ENCODE peak calls at places on chromosomes 12 and 14, in nine cellular contexts. One of them, this sample, is unnamed.

GRCh38 chr12:76784600-76785051 is 20.7 kb downstream of the ZDHHC17 start:
- DNase-seq in left kidney: no peak
- DNase-seq in neural crest cell: no peak
- DNase-seq in NB4: no peak
- DNase-seq in stomach: no peak
- DNase-seq in AML-193: no peak
- DNase-seq in stimulated activated CD4-positive, alpha-beta T cell treated with anti-CD3 and anti-CD28 coated beads, Interleukin-4, amount 100 ng/mL, for 48 hours: no peak
- DNase-seq in SJCRH30: no peak
- DNase-seq in foreskin fibroblast: peak
- DNase-seq in this sample: no peak

GRCh38 chr14:93683241-93683640 is 105.0 kb downstream of the PRIMA1 start:
- DNase-seq in left kidney: peak
- DNase-seq in neural crest cell: peak
- DNase-seq in NB4: peak
- DNase-seq in stomach: no peak
- DNase-seq in AML-193: no peak
- DNase-seq in stimulated activated CD4-positive, alpha-beta T cell treated with anti-CD3 and anti-CD28 coated beads, Interleukin-4, amount 100 ng/mL, for 48 hours: no peak
- DNase-seq in SJCRH30: peak
- DNase-seq in foreskin fibroblast: no peak
- DNase-seq in this sample: no peak

GRCh38 chr14:65552724-65553123 is 140.2 kb downstream of the FUT8 start:
- DNase-seq in left kidney: no peak
- DNase-seq in neural crest cell: no peak
- DNase-seq in NB4: no peak
- DNase-seq in stomach: no peak
- DNase-seq in AML-193: no peak
- DNase-seq in stimulated activated CD4-positive, alpha-beta T cell treated with anti-CD3 and anti-CD28 coated beads, Interleukin-4, amount 100 ng/mL, for 48 hours: no peak
- DNase-seq in SJCRH30: no peak
- DNase-seq in foreskin fibroblast: no peak
- DNase-seq in this sample: no peak

GRCh38 chr14:105087308-105087962 is 22.2 kb upstream of the GPR132 start:
- DNase-seq in left kidney: peak
- DNase-seq in neural crest cell: no peak
- DNase-seq in NB4: no peak
- DNase-seq in stomach: peak
- DNase-seq in AML-193: no peak
- DNase-seq in stimulated activated CD4-positive, alpha-beta T cell treated with anti-CD3 and anti-CD28 coated beads, Interleukin-4, amount 100 ng/mL, for 48 hours: no peak
- DNase-seq in SJCRH30: no peak
- DNase-seq in foreskin fibroblast: peak
- DNase-seq in this sample: no peak

GRCh38 chr12:47870175-47870781 is 34.5 kb downstream of the VDR start:
- DNase-seq in left kidney: peak
- DNase-seq in neural crest cell: peak
- DNase-seq in NB4: peak
- DNase-seq in stomach: peak
- DNase-seq in AML-193: peak
- DNase-seq in stimulated activated CD4-positive, alpha-beta T cell treated with anti-CD3 and anti-CD28 coated beads, Interleukin-4, amount 100 ng/mL, for 48 hours: no peak
- DNase-seq in SJCRH30: peak
- DNase-seq in foreskin fibroblast: peak
- DNase-seq in this sample: no peak

GRCh38 chr14:63493246-63493645 is 49.9 kb downstream of the PPP2R5E start:
- DNase-seq in left kidney: peak
- DNase-seq in neural crest cell: no peak
- DNase-seq in NB4: peak
- DNase-seq in stomach: no peak
- DNase-seq in AML-193: no peak
- DNase-seq in stimulated activated CD4-positive, alpha-beta T cell treated with anti-CD3 and anti-CD28 coated beads, Interleukin-4, amount 100 ng/mL, for 48 hours: no peak
- DNase-seq in SJCRH30: no peak
- DNase-seq in foreskin fibroblast: peak
- DNase-seq in this sample: no peak

GRCh38 chr12:48351022-48351708 is 446 bp upstream of the ZNF641 start:
- DNase-seq in left kidney: peak
- DNase-seq in neural crest cell: peak
- DNase-seq in NB4: no peak
- DNase-seq in stomach: peak
- DNase-seq in AML-193: peak
- DNase-seq in stimulated activated CD4-positive, alpha-beta T cell treated with anti-CD3 and anti-CD28 coated beads, Interleukin-4, amount 100 ng/mL, for 48 hours: no peak
- DNase-seq in SJCRH30: no peak
- DNase-seq in foreskin fibroblast: peak
- DNase-seq in this sample: no peak

GRCh38 chr14:65103150-65103760 is 938 bp upstream of the MAX start:
- DNase-seq in left kidney: no peak
- DNase-seq in neural crest cell: no peak
- DNase-seq in NB4: peak
- DNase-seq in stomach: no peak
- DNase-seq in AML-193: no peak
- DNase-seq in stimulated activated CD4-positive, alpha-beta T cell treated with anti-CD3 and anti-CD28 coated beads, Interleukin-4, amount 100 ng/mL, for 48 hours: no peak
- DNase-seq in SJCRH30: peak
- DNase-seq in foreskin fibroblast: peak
- DNase-seq in this sample: no peak

GRCh38 chr14:50846171-50846880 is 15.4 kb upstream of the NIN start:
- DNase-seq in left kidney: no peak
- DNase-seq in neural crest cell: no peak
- DNase-seq in NB4: no peak
- DNase-seq in stomach: no peak
- DNase-seq in AML-193: no peak
- DNase-seq in stimulated activated CD4-positive, alpha-beta T cell treated with anti-CD3 and anti-CD28 coated beads, Interleukin-4, amount 100 ng/mL, for 48 hours: no peak
- DNase-seq in SJCRH30: no peak
- DNase-seq in foreskin fibroblast: no peak
- DNase-seq in this sample: no peak

GRCh38 chr14:106556665-106557289 is 1030.4 kb downstream of the TMEM121 start:
- DNase-seq in left kidney: no peak
- DNase-seq in neural crest cell: no peak
- DNase-seq in NB4: peak
- DNase-seq in stomach: peak
- DNase-seq in AML-193: peak
- DNase-seq in stimulated activated CD4-positive, alpha-beta T cell treated with anti-CD3 and anti-CD28 coated beads, Interleukin-4, amount 100 ng/mL, for 48 hours: peak
- DNase-seq in SJCRH30: peak
- DNase-seq in foreskin fibroblast: no peak
- DNase-seq in this sample: no peak

GRCh38 chr12:94089891-94090290 is 58.5 kb upstream of the PLXNC1 start:
- DNase-seq in left kidney: no peak
- DNase-seq in neural crest cell: no peak
- DNase-seq in NB4: peak
- DNase-seq in stomach: no peak
- DNase-seq in AML-193: no peak
- DNase-seq in stimulated activated CD4-positive, alpha-beta T cell treated with anti-CD3 and anti-CD28 coated beads, Interleukin-4, amount 100 ng/mL, for 48 hours: no peak
- DNase-seq in SJCRH30: no peak
- DNase-seq in foreskin fibroblast: peak
- DNase-seq in this sample: no peak

GRCh38 chr14:60242420-60242819 is 6.6 kb upstream of the PPM1A start:
- DNase-seq in left kidney: no peak
- DNase-seq in neural crest cell: no peak
- DNase-seq in NB4: peak
- DNase-seq in stomach: no peak
- DNase-seq in AML-193: peak
- DNase-seq in stimulated activated CD4-positive, alpha-beta T cell treated with anti-CD3 and anti-CD28 coated beads, Interleukin-4, amount 100 ng/mL, for 48 hours: no peak
- DNase-seq in SJCRH30: no peak
- DNase-seq in foreskin fibroblast: no peak
- DNase-seq in this sample: no peak

GRCh38 chr12:6020930-6021329 is 75.9 kb upstream of the ANO2 start:
- DNase-seq in left kidney: peak
- DNase-seq in neural crest cell: no peak
- DNase-seq in NB4: no peak
- DNase-seq in stomach: no peak
- DNase-seq in AML-193: no peak
- DNase-seq in stimulated activated CD4-positive, alpha-beta T cell treated with anti-CD3 and anti-CD28 coated beads, Interleukin-4, amount 100 ng/mL, for 48 hours: no peak
- DNase-seq in SJCRH30: no peak
- DNase-seq in foreskin fibroblast: no peak
- DNase-seq in this sample: no peak

GRCh38 chr14:54252072-54252730 is 144.6 kb upstream of the CDKN3 start:
- DNase-seq in left kidney: no peak
- DNase-seq in neural crest cell: no peak
- DNase-seq in NB4: no peak
- DNase-seq in stomach: no peak
- DNase-seq in AML-193: no peak
- DNase-seq in stimulated activated CD4-positive, alpha-beta T cell treated with anti-CD3 and anti-CD28 coated beads, Interleukin-4, amount 100 ng/mL, for 48 hours: no peak
- DNase-seq in SJCRH30: peak
- DNase-seq in foreskin fibroblast: peak
- DNase-seq in this sample: no peak

GRCh38 chr12:5522358-5523335 is 90.7 kb downstream of the NTF3 start:
- DNase-seq in left kidney: peak
- DNase-seq in neural crest cell: no peak
- DNase-seq in NB4: no peak
- DNase-seq in stomach: no peak
- DNase-seq in AML-193: no peak
- DNase-seq in stimulated activated CD4-positive, alpha-beta T cell treated with anti-CD3 and anti-CD28 coated beads, Interleukin-4, amount 100 ng/mL, for 48 hours: no peak
- DNase-seq in SJCRH30: peak
- DNase-seq in foreskin fibroblast: no peak
- DNase-seq in this sample: no peak

GRCh38 chr12:98064501-98064900 is 450.9 kb upstream of the TMPO start:
- DNase-seq in left kidney: no peak
- DNase-seq in neural crest cell: no peak
- DNase-seq in NB4: no peak
- DNase-seq in stomach: no peak
- DNase-seq in AML-193: no peak
- DNase-seq in stimulated activated CD4-positive, alpha-beta T cell treated with anti-CD3 and anti-CD28 coated beads, Interleukin-4, amount 100 ng/mL, for 48 hours: no peak
- DNase-seq in SJCRH30: no peak
- DNase-seq in foreskin fibroblast: no peak
- DNase-seq in this sample: no peak

GRCh38 chr14:91341331-91342242 is 76.0 kb downstream of the CCDC88C start:
- DNase-seq in left kidney: no peak
- DNase-seq in neural crest cell: no peak
- DNase-seq in NB4: no peak
- DNase-seq in stomach: no peak
- DNase-seq in AML-193: no peak
- DNase-seq in stimulated activated CD4-positive, alpha-beta T cell treated with anti-CD3 and anti-CD28 coated beads, Interleukin-4, amount 100 ng/mL, for 48 hours: no peak
- DNase-seq in SJCRH30: peak
- DNase-seq in foreskin fibroblast: no peak
- DNase-seq in this sample: no peak

GRCh38 chr12:3604281-3604680 is 113.3 kb downstream of the PRMT8 start:
- DNase-seq in left kidney: no peak
- DNase-seq in neural crest cell: no peak
- DNase-seq in NB4: no peak
- DNase-seq in stomach: no peak
- DNase-seq in AML-193: no peak
- DNase-seq in stimulated activated CD4-positive, alpha-beta T cell treated with anti-CD3 and anti-CD28 coated beads, Interleukin-4, amount 100 ng/mL, for 48 hours: no peak
- DNase-seq in SJCRH30: no peak
- DNase-seq in foreskin fibroblast: no peak
- DNase-seq in this sample: no peak

GRCh38 chr12:104163631-104164030 is 25.6 kb upstream of the NFYB start:
- DNase-seq in left kidney: no peak
- DNase-seq in neural crest cell: no peak
- DNase-seq in NB4: no peak
- DNase-seq in stomach: no peak
- DNase-seq in AML-193: no peak
- DNase-seq in stimulated activated CD4-positive, alpha-beta T cell treated with anti-CD3 and anti-CD28 coated beads, Interleukin-4, amount 100 ng/mL, for 48 hours: no peak
- DNase-seq in SJCRH30: no peak
- DNase-seq in foreskin fibroblast: no peak
- DNase-seq in this sample: no peak

GRCh38 chr12:47268501-47269459 is 189.0 kb upstream of the AMIGO2 start:
- DNase-seq in left kidney: no peak
- DNase-seq in neural crest cell: no peak
- DNase-seq in NB4: no peak
- DNase-seq in stomach: no peak
- DNase-seq in AML-193: no peak
- DNase-seq in stimulated activated CD4-positive, alpha-beta T cell treated with anti-CD3 and anti-CD28 coated beads, Interleukin-4, amount 100 ng/mL, for 48 hours: no peak
- DNase-seq in SJCRH30: no peak
- DNase-seq in foreskin fibroblast: no peak
- DNase-seq in this sample: no peak

GRCh38 chr14:22979748-22980392 is 2.5 kb downstream of the AJUBA start:
- DNase-seq in left kidney: no peak
- DNase-seq in neural crest cell: no peak
- DNase-seq in NB4: no peak
- DNase-seq in stomach: no peak
- DNase-seq in AML-193: no peak
- DNase-seq in stimulated activated CD4-positive, alpha-beta T cell treated with anti-CD3 and anti-CD28 coated beads, Interleukin-4, amount 100 ng/mL, for 48 hours: no peak
- DNase-seq in SJCRH30: peak
- DNase-seq in foreskin fibroblast: no peak
- DNase-seq in this sample: no peak

GRCh38 chr12:110316861-110317260 is 35.8 kb downstream of the ATP2A2 start:
- DNase-seq in left kidney: no peak
- DNase-seq in neural crest cell: no peak
- DNase-seq in NB4: peak
- DNase-seq in stomach: no peak
- DNase-seq in AML-193: peak
- DNase-seq in stimulated activated CD4-positive, alpha-beta T cell treated with anti-CD3 and anti-CD28 coated beads, Interleukin-4, amount 100 ng/mL, for 48 hours: no peak
- DNase-seq in SJCRH30: no peak
- DNase-seq in foreskin fibroblast: peak
- DNase-seq in this sample: no peak

GRCh38 chr14:68444449-68445168 is 348.3 kb downstream of the ZFP36L1 start:
- DNase-seq in left kidney: no peak
- DNase-seq in neural crest cell: no peak
- DNase-seq in NB4: no peak
- DNase-seq in stomach: peak
- DNase-seq in AML-193: no peak
- DNase-seq in stimulated activated CD4-positive, alpha-beta T cell treated with anti-CD3 and anti-CD28 coated beads, Interleukin-4, amount 100 ng/mL, for 48 hours: no peak
- DNase-seq in SJCRH30: peak
- DNase-seq in foreskin fibroblast: peak
- DNase-seq in this sample: no peak

GRCh38 chr12:90262261-90262660 is 553.6 kb upstream of the ATP2B1 start:
- DNase-seq in left kidney: no peak
- DNase-seq in neural crest cell: no peak
- DNase-seq in NB4: no peak
- DNase-seq in stomach: no peak
- DNase-seq in AML-193: no peak
- DNase-seq in stimulated activated CD4-positive, alpha-beta T cell treated with anti-CD3 and anti-CD28 coated beads, Interleukin-4, amount 100 ng/mL, for 48 hours: no peak
- DNase-seq in SJCRH30: no peak
- DNase-seq in foreskin fibroblast: no peak
- DNase-seq in this sample: no peak

This sample was measured in D721Med.